ENCODE peak calls at places on chromosomes 2 and 18, in four cellular contexts. N is lower lobe of right lung, G is fibroblast of mammary gland, E is A549. F is an unnamed sample.

GRCh38 chr2:236972491-236973379 is 113.0 kb upstream of the COPS8 start:
- DNase-seq in N (no peak), G (peak; percentile 94), E (peak; percentile 58), F (peak; percentile 86)

GRCh38 chr2:66578853-66579158 is 143.9 kb downstream of the MEIS1 start:
- DNase-seq in N (no peak), G (no peak), E (no peak), F (no peak)

GRCh38 chr2:190493095-190493494 is 41.4 kb downstream of the NEMP2 start:
- DNase-seq in N (no peak), G (no peak), E (no peak), F (no peak)

GRCh38 chr2:212359425-212360067 is 179.1 kb downstream of the ERBB4 start:
- DNase-seq in N (no peak), G (no peak), E (no peak), F (no peak)

GRCh38 chr2:13046557-13047165 is 329.9 kb downstream of the TRIB2 start:
- DNase-seq in N (no peak), G (peak; percentile 30), E (peak; percentile 9), F (peak; percentile 17)

GRCh38 chr2:9703085-9703641 is 72.4 kb upstream of the YWHAQ start:
- DNase-seq in N (peak; percentile 79), G (peak; percentile 97), E (peak; percentile 97), F (peak; percentile 91)

GRCh38 chr2:168849610-168850009 is 40.6 kb downstream of the SPC25 start:
- DNase-seq in N (no peak), G (peak; percentile 29), E (peak; percentile 55), F (peak; percentile 27)

GRCh38 chr18:48674198-48674721 is 135.4 kb downstream of the CTIF start:
- DNase-seq in N (no peak), G (peak; percentile 44), E (no peak), F (peak; percentile 40)

GRCh38 chr2:32838418-32838817 is 108.3 kb upstream of the LTBP1 start:
- DNase-seq in N (no peak), G (no peak), E (no peak), F (no peak)

GRCh38 chr2:218995972-218996644 is 2.9 kb upstream of the CRYBA2 start:
- DNase-seq in N (peak; percentile 92), G (peak; percentile 88), E (peak; percentile 87), F (peak; percentile 68)

GRCh38 chr2:239396881-239397681 is 3.7 kb downstream of the HDAC4 start:
- DNase-seq in N (peak; percentile 58), G (no peak), E (peak; percentile 25), F (no peak)

GRCh38 chr2:118750959-118751565 is 96.4 kb downstream of the EN1 start:
- DNase-seq in N (no peak), G (peak; percentile 79), E (no peak), F (peak; percentile 98)

GRCh38 chr2:231614559-231615057 is 21.9 kb downstream of the TEX44 start:
- DNase-seq in N (peak; percentile 64), G (no peak), E (no peak), F (no peak)

GRCh38 chr2:62452701-62453449 is 53.1 kb downstream of the TMEM17 start:
- DNase-seq in N (no peak), G (no peak), E (no peak), F (no peak)

GRCh38 chr2:147076634-147077033 is 768.2 kb upstream of the ACVR2A start:
- DNase-seq in N (no peak), G (peak; percentile 83), E (no peak), F (peak; percentile 69)

GRCh38 chr2:169815849-169816248 is 8.9 kb downstream of the METTL5 start:
- DNase-seq in N (no peak), G (peak; percentile 89), E (peak; percentile 47), F (peak; percentile 64)

GRCh38 chr2:183105402-183106134 is 18.7 kb upstream of the NUP35 start:
- DNase-seq in N (no peak), G (peak; percentile 40), E (peak; percentile 65), F (peak; percentile 10)

GRCh38 chr2:64204006-64204632 is 59.9 kb upstream of the PELI1 start:
- DNase-seq in N (peak; percentile 68), G (peak; percentile 42), E (no peak), F (peak; percentile 39)

GRCh38 chr2:77469086-77469485 is 53.1 kb downstream of the LRRTM4 start:
- DNase-seq in N (no peak), G (no peak), E (no peak), F (no peak)

DNA sequence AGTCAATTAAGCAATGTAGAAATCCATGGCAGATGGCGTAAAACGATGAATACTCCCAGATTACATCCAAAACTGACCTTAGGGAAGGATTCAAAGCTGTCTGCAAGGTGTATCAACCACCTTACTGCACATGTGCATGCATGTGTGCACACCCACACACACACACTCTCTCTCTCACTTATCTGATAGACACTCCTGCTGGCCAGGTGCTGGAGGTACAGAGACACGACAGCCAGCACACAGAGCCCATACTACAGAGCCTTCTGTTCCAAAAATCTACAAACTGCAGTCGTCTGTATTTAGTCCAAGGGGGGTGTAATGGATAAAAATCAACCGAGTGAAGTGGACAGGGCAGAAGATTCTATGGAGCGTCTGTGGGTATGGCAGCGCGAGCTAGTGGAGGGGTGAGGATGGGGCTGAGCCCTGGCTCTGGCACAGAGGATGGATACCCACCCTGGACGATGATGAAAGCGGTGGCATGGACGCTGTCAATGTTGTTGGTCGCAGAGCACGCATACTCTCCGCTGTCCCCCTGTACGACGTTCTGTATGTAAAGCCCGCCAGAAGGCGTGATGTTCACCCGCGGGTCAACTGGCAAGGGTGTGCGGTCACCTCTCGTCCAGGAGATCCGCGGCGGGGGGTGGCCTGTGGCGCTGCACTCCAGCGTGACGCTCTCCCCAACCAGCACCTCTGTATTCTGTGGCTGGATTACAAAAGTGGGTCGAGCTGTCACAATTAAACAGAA is 78.4 kb downstream of the PXDN start:
- DNase-seq in N (no peak), G (no peak), E (no peak), F (no peak)
- TF ChIP-seq CTCF in N (no peak), G (no peak), E (no peak), F (no peak)

GRCh38 chr2:100857915-100858314 is 38.0 kb downstream of the NPAS2 start:
- DNase-seq in N (no peak), G (peak; percentile 85), E (peak; percentile 57), F (peak; percentile 92)
- H3K4me3 ChIP-seq in N (no peak overlapping the region), G (no peak overlapping the region), E (no peak overlapping the region), F (no peak overlapping the region)

DNA sequence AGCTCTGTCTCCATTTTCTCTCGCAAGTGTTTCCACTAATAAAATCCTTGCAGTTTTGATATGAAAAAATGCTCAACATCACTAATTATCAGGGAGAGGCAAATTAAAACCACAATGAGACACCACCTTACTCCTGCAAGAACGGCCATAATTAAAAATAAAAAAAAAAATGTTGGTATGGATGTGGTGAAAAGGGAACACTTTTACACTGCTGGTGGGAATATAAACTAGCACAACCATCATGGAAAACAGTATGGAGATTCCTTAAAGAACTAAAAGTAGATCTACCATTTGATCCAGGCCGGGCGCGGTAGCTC is 49.8 kb upstream of the GREB1L start:
- DNase-seq in N (no peak), G (no peak), E (no peak), F (no peak)
- TF ChIP-seq CTCF in N (no peak), G (no peak), E (no peak), F (no peak)

DNA sequence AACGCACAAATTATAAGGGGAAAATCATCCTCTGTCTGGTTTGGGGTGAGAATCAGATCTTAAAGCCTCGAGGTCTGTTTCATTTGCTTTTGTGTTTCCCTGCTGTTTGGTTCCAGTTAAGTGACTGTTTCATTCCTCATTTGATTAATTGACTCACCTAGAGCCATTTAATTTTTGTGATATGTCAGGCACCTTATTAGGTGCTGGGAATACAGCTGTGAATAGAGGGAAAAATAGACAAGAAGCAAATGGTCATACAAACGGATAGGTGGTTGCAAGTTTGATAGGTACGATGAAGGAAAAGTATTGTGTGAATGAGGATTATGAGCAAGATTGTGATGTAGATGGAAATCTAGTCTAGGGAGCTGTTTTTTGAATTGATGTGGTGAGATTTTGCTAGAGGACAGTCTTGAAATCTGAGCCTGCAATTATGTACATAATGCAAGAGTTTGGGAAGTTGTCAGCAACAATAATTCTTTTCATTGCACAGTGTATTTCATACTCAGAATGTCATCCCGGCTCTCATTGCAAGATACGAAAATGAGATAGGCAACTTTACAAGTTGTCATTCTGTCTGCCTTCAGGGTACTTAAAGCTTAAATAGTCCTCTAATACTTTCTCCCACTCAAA is 2.2 kb downstream of the ACSL3 start:
- DNase-seq in N (no peak), G (peak; percentile 38), E (no peak), F (no peak)
- H3K4me3 ChIP-seq in N (peak overlapping the region; percentile 82), G (peak overlapping the region; percentile 63), E (peak overlapping the region; percentile 96), F (peak overlapping the region; percentile 84)

F was measured in AG10803.